ENCODE peak calls at places on chromosomes 12 and 14, in four cellular contexts. O, C, R and K are unnamed samples.

GRCh38 chr14:68607081-68607851 is 185.6 kb downstream of the ZFP36L1 start:
- DNase-seq in O (no peak), C (no peak), R (peak; percentile 61), K (no peak)

GRCh38 chr14:69059658-69060648 is 80.9 kb upstream of the ACTN1 start:
- DNase-seq in C (peak; percentile 82), R (no peak), O (no peak), K (no peak)

GRCh38 chr14:96079066-96079465 is 39.9 kb downstream of the C14orf132 start:
- DNase-seq in R (no peak), O (no peak), C (no peak), K (no peak)

GRCh38 chr12:56220611-56221232 is 1.0 kb downstream of the RNF41 start:
- DNase-seq in C (no peak), O (peak; percentile 29), R (no peak), K (no peak)

GRCh38 chr14:59337151-59337611 is 128.0 kb downstream of the GPR135 start:
- DNase-seq in O (no peak), C (no peak), R (no peak), K (no peak)

GRCh38 chr14:64758025-64758521 is 53.8 kb downstream of the PLEKHG3 start:
- DNase-seq in O (no peak), C (no peak), R (no peak), K (no peak)

GRCh38 chr12:124484526-124484953 is 82.9 kb downstream of the NCOR2 start:
- DNase-seq in O (peak; percentile 77), C (no peak), R (no peak), K (no peak)

GRCh38 chr12:57481671-57482070 is 2.0 kb upstream of the ARHGAP9 start:
- DNase-seq in O (no peak), R (no peak), C (no peak), K (no peak)

GRCh38 chr12:25653487-25654175 is 100.5 kb upstream of the LMNTD1 start:
- DNase-seq in C (no peak), O (no peak), R (no peak), K (no peak)

GRCh38 chr12:109387425-109388166 is 39.9 kb downstream of the MYO1H start:
- DNase-seq in C (no peak), R (no peak), O (no peak), K (peak; percentile 27)

GRCh38 chr14:24613241-24613640 is 3.8 kb upstream of the GZMH start:
- DNase-seq in O (no peak), C (no peak), R (no peak), K (no peak)

GRCh38 chr14:52244997-52245396 is 22.5 kb upstream of the PTGDR start:
- DNase-seq in R (no peak), O (no peak), C (no peak), K (no peak)

GRCh38 chr12:125056306-125056705 is 8.9 kb upstream of the AACS start:
- DNase-seq in R (no peak), O (no peak), C (no peak), K (no peak)

GRCh38 chr12:132157733-132158409 is 13.6 kb downstream of the NOC4L start:
- DNase-seq in C (no peak), R (no peak), O (no peak), K (no peak)

GRCh38 chr12:40207551-40207950 is 17.2 kb upstream of the LRRK2 start:
- DNase-seq in C (no peak), R (no peak), O (no peak), K (no peak)

GRCh38 chr12:64876388-64877071 is 52.1 kb downstream of the TBC1D30 start:
- DNase-seq in R (no peak), O (no peak), C (no peak), K (no peak)

GRCh38 chr12:108313609-108314331 is 25.3 kb downstream of the CMKLR1 start:
- DNase-seq in O (no peak), C (no peak), R (no peak), K (peak; percentile 68)

GRCh38 chr12:57159341-57159740 is 11.9 kb upstream of the LRP1-AS start:
- DNase-seq in O (no peak), R (no peak), C (no peak), K (no peak)

GRCh38 chr12:11482955-11483354 is 87.6 kb upstream of the PRB2 start:
- DNase-seq in O (no peak), R (no peak), C (no peak), K (no peak)

GRCh38 chr14:94989946-94990345 is 167.4 kb downstream of the DICER1 start:
- DNase-seq in R (no peak), O (no peak), C (no peak), K (no peak)

GRCh38 chr14:99348816-99349609 is 77.0 kb upstream of the BCL11B start:
- DNase-seq in C (no peak), O (no peak), R (no peak), K (no peak)

GRCh38 chr12:111557271-111558106 is 41.6 kb downstream of the ATXN2 start:
- DNase-seq in O (no peak), C (no peak), R (no peak), K (no peak)

GRCh38 chr12:100793182-100793581 is 1.4 kb upstream of the ANO4 start:
- DNase-seq in R (no peak), O (no peak), C (peak; percentile 41), K (no peak)

GRCh38 chr14:105528859-105529505 is 2.6 kb downstream of the TMEM121 start:
- DNase-seq in O (peak; percentile 56), R (no peak), C (no peak), K (no peak)

GRCh38 chr12:88553941-88554658 is 26.2 kb downstream of the KITLG start:
- DNase-seq in R (no peak), C (no peak), O (no peak), K (no peak)

GRCh38 chr12:67514502-67514901 is 134.0 kb upstream of the DYRK2 start:
- DNase-seq in R (no peak), O (no peak), C (no peak), K (no peak)

GRCh38 chr12:65825573-65826512 is 1.6 kb downstream of the HMGA2 start:
- DNase-seq in R (peak; percentile 57), C (no peak), O (peak; percentile 60), K (no peak)